ENCODE peak calls at places on chromosomes 4 and X, in ten cellular contexts. V, Q, S, R, U, T, G, K, P and C are unnamed samples.

GRCh38 chr4:76782837-76783236 is 115.1 kb downstream of the SOWAHB start:
- DNase-seq in V (no peak), Q (no peak), S (peak), R (peak), U (peak), T (no peak), G (no peak), K (no peak), P (no peak), C (no peak)

GRCh38 chrX:129637217-129638109 is 17.3 kb downstream of the APLN start:
- DNase-seq in V (peak), Q (peak), S (peak), R (peak), U (peak), T (peak), G (peak), K (peak), P (peak), C (peak)

GRCh38 chr4:123866796-123867195 is 470.2 kb downstream of the SPRY1 start:
- DNase-seq in V (no peak), Q (no peak), S (no peak), R (no peak), U (no peak), T (no peak), G (no peak), K (no peak), P (no peak), C (no peak)

GRCh38 chr4:12260453-12260852 is 831.8 kb upstream of the HS3ST1 start:
- DNase-seq in V (no peak), Q (no peak), S (no peak), R (no peak), U (no peak), T (no peak), G (no peak), K (no peak), P (no peak), C (no peak)

GRCh38 chrX:24242649-24243556 is 71.0 kb downstream of the SUPT20HL2 start:
- DNase-seq in V (peak), Q (no peak), S (peak), R (no peak), U (peak), T (peak), G (no peak), K (no peak), P (peak), C (peak)

GRCh38 chr4:71187399-71188196 is 151.2 kb upstream of the SLC4A4 start:
- DNase-seq in V (peak), Q (peak), S (peak), R (peak), U (peak), T (peak), G (no peak), K (no peak), P (peak), C (peak)

GRCh38 chr4:17809667-17810066 is 890 bp downstream of the DCAF16 start:
- DNase-seq in V (no peak), Q (peak), S (no peak), R (no peak), U (no peak), T (no peak), G (no peak), K (no peak), P (no peak), C (no peak)

GRCh38 chrX:10089378-10089795 is 67.4 kb upstream of the CLCN4 start:
- DNase-seq in V (no peak), Q (no peak), S (no peak), R (no peak), U (peak), T (no peak), G (no peak), K (no peak), P (no peak), C (no peak)

GRCh38 chr4:147129687-147130086 is 184.0 kb upstream of the TTC29 start:
- DNase-seq in V (no peak), Q (no peak), S (no peak), R (no peak), U (no peak), T (no peak), G (no peak), K (no peak), P (no peak), C (no peak)

GRCh38 chrX:119692241-119693031 is 532 bp downstream of the SEPTIN6 start:
- DNase-seq in V (peak), Q (peak), S (peak), R (peak), U (peak), T (peak), G (peak), K (no peak), P (peak), C (peak)

GRCh38 chr4:6262847-6263487 is 6.7 kb upstream of the WFS1 start:
- DNase-seq in V (no peak), Q (no peak), S (no peak), R (no peak), U (no peak), T (no peak), G (no peak), K (no peak), P (peak), C (no peak)

GRCh38 chr4:10521386-10521785 is 64.2 kb upstream of the ZNF518B start:
- DNase-seq in V (no peak), Q (no peak), S (no peak), R (no peak), U (no peak), T (no peak), G (no peak), K (no peak), P (no peak), C (no peak)

GRCh38 chrX:49840679-49841078 is 11.6 kb downstream of the PAGE4 start:
- DNase-seq in V (peak), Q (peak), S (peak), R (peak), U (peak), T (peak), G (no peak), K (no peak), P (peak), C (peak)

GRCh38 chr4:84719115-84719514 is 136.2 kb downstream of the CDS1 start:
- DNase-seq in V (no peak), Q (no peak), S (no peak), R (no peak), U (peak), T (no peak), G (no peak), K (no peak), P (no peak), C (no peak)

DNA sequence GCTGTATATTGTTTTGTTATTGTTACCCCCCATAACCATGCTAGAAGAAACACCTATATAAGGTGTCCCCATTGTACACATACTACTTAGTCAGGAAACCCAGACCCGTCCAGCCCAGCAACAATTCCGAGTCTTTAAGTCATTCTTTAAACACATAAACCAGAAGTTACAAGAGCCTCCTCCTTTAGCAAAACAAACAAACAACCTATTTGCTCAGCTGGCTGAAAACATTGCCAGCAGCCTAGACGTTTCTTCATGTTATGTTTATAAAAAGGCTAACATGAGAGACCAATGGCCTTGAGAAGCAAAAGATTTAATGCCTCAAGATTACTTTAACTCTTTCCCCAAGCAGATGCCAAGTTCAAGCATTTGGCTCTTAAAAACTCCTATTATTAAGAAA is 1.4 kb downstream of the ACOX3 start:
- DNase-seq in V (no peak), Q (no peak), S (no peak), R (no peak), U (peak), T (no peak), G (no peak), K (no peak), P (no peak), C (no peak)
- H3K4me3 ChIP-seq in V (no peak), Q (peak), S (no peak), R (no peak), U (peak), T (no peak), G (peak), K (no peak), P (no peak), C (peak)

GRCh38 chr4:119286377-119287002 is 35.4 kb downstream of the FABP2 start:
- DNase-seq in V (peak), Q (peak), S (peak), R (peak), U (peak), T (no peak), G (no peak), K (no peak), P (no peak), C (peak)

GRCh38 chr4:119290598-119290997 is 31.3 kb downstream of the FABP2 start:
- DNase-seq in V (peak), Q (no peak), S (no peak), R (no peak), U (no peak), T (no peak), G (no peak), K (no peak), P (no peak), C (no peak)

GRCh38 chr4:119289313-119289712 is 32.6 kb downstream of the FABP2 start:
- DNase-seq in V (no peak), Q (no peak), S (no peak), R (no peak), U (no peak), T (no peak), G (no peak), K (no peak), P (no peak), C (no peak)

GRCh38 chr4:119281374-119281773 is 40.6 kb downstream of the FABP2 start:
- DNase-seq in V (no peak), Q (no peak), S (no peak), R (no peak), U (no peak), T (no peak), G (no peak), K (no peak), P (no peak), C (no peak)

DNA sequence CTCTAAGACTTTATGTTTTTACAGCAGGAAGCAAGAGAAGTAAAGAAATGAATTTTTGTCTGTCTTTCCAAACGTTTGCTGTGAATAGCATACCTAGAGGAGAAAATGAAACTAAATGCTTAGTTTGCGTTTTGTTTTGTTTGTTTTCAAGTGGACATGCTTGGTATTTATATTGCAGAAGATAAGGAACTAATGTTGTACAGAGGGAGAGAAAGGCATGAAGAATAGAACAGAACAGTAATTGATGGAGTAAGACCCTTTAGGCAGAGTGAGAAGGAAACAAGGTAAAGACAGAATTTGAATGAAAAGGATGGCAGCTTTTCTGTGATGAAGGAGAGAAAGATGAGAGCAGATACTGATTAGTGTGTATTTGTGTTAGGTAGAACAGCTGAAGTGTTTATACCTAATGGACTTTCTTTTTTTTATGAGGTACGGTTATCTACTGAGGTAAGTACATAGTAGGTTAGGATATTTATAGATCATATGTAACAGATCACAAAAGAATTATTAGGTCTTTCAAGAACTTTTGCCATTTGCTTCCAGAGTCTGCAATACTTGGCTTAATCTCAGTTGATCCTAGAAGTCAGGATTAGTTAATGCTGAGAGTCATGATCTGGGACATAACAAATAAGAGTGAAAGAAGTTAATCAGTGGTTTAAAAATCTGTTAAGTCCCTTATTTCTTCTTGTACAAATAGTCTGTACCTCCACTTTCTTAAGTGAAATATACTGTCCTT is 36.9 kb downstream of the FABP2 start:
- DNase-seq in V (peak), Q (no peak), S (no peak), R (peak), U (peak), T (no peak), G (no peak), K (no peak), P (no peak), C (peak)
- H3K4me3 ChIP-seq in V (peak), Q (no peak), S (peak), R (peak), U (peak), T (peak), G (peak), K (no peak), P (peak), C (no peak)

DNA sequence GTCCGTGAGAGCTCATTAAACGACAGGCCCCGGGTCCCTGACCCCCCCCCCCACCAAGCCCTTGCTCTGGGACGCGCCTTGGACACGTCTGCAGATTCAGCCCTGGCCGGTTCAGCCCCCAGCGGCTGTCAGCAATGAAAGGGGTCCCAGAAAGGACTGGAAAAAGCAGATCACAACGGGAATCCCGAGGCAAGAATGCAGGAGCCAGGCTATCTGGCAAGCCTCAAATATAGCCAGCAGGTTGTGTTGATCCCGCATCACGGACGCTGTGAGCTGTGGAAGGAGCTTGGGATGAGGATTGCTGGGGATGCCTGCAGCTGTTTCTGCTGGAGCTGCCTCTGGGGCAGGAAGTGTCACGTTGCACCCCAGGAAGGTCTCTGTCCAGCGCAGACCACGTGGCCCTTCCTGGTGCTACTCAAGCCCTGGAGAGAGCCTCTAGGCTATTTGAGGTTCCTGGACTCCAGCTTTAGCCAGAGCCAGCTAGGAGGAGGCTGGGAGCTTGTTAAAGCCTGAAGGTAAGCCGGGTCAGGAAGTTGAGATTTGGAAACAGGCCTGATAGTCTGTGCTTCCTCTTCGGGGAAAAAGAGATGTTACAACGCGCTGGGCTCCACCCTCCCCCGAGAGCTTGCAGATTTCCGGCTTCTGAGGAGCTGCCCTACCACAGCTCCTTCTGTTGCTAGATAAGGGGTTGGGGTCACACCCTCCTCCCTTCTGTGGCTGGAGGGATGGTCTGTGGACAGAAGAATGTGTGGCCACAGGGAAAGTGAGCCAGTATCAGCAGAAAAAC is 19.3 kb upstream of the CSF2RA start:
- DNase-seq in V (peak), Q (peak), S (peak), R (no peak), U (no peak), T (peak), G (no peak), K (peak), P (peak), C (peak)
- H3K4me3 ChIP-seq in V (no peak), Q (peak), S (peak), R (no peak), U (no peak), T (peak), G (peak), K (peak), P (no peak), C (no peak)

GRCh38 chr4:20030108-20030507 is 221.6 kb upstream of the SLIT2 start:
- DNase-seq in V (no peak), Q (no peak), S (no peak), R (no peak), U (no peak), T (no peak), G (no peak), K (no peak), P (no peak), C (no peak)

GRCh38 chr4:20026456-20026855 is 225.2 kb upstream of the SLIT2 start:
- DNase-seq in V (no peak), Q (no peak), S (peak), R (no peak), U (peak), T (no peak), G (no peak), K (no peak), P (no peak), C (no peak)

GRCh38 chr4:20028694-20029093 is 223.0 kb upstream of the SLIT2 start:
- DNase-seq in V (no peak), Q (no peak), S (peak), R (peak), U (peak), T (no peak), G (no peak), K (no peak), P (no peak), C (no peak)
- H3K4me3 ChIP-seq in V (no peak), Q (no peak), S (no peak), R (no peak), U (no peak), T (no peak), G (no peak), K (no peak), P (no peak), C (no peak)

DNA sequence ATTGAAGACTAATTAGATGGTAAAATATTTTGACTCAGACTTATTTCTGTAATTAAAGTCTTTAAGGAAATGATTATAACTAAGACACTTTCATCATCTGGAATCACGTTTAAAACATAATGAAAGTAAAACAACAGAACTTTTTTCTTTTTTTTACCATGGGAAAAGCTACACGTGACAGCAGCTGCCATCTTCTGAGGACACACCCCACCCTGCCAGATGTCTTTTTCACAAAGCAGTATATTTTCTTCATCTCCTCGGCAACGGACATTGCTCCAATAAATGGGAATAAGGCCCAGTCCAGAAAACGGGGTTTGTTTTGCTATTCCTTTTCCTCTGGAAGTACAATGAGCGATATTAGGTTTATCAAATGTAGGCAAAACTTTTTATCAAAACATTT is 17.5 kb downstream of the PRSS12 start:
- DNase-seq in V (no peak), Q (no peak), S (no peak), R (no peak), U (peak), T (no peak), G (no peak), K (no peak), P (no peak), C (no peak)
- H3K4me3 ChIP-seq in V (no peak), Q (no peak), S (no peak), R (no peak), U (no peak), T (no peak), G (no peak), K (no peak), P (no peak), C (no peak)

GRCh38 chr4:138216272-138216867 is 25.8 kb downstream of the SLC7A11 start:
- DNase-seq in V (no peak), Q (no peak), S (no peak), R (no peak), U (no peak), T (no peak), G (no peak), K (no peak), P (no peak), C (no peak)
- H3K4me3 ChIP-seq in V (no peak), Q (no peak), S (no peak), R (no peak), U (no peak), T (no peak), G (no peak), K (no peak), P (no peak), C (no peak)

GRCh38 chr4:126779446-126780166 is 853.2 kb upstream of the INTU start:
- DNase-seq in V (no peak), Q (no peak), S (peak), R (no peak), U (peak), T (no peak), G (no peak), K (no peak), P (peak), C (no peak)
- H3K4me3 ChIP-seq in V (no peak), Q (no peak), S (no peak), R (no peak), U (no peak), T (no peak), G (no peak), K (no peak), P (peak), C (no peak)

DNA sequence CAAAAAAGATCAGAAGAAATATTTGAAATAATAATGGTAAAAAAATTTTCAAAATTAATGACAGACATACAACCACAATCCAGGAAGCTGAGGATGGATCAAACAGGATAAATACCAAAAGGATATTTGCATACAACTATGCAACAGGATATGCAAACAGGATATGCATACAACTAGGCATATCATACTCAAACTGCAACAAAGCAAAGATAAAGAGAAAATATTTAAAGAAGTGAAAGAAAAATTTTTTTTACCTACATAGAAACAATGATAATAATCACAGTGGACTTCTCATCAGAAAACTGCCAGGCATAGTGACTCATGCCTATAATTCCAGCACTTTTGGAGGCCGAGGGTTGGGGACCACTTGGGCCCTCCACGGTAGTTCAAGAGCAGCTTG is 11.3 kb upstream of the DHX15 start:
- DNase-seq in V (no peak), Q (no peak), S (no peak), R (no peak), U (no peak), T (no peak), G (no peak), K (no peak), P (no peak), C (no peak)
- H3K4me3 ChIP-seq in V (no peak), Q (no peak), S (no peak), R (no peak), U (no peak), T (no peak), G (no peak), K (no peak), P (no peak), C (no peak)